ENCODE peak calls at places on chromosomes 11 and 22, in four cellular contexts. One of them, this sample, is unnamed.

GRCh38 chr22:27438271-27438980 is 363.1 kb downstream of the MN1 start:
- DNase-seq in ELR: no peak
- DNase-seq in LHCN-M2: peak; percentile 48
- DNase-seq in Peyer's patch: no peak
- DNase-seq in this sample: no peak

GRCh38 chr11:67372993-67373915 is at the start of gene CLCF1:
- DNase-seq in LHCN-M2: peak; percentile 88
- DNase-seq in Peyer's patch: peak; percentile 92
- DNase-seq in ELR: peak; percentile 83
- DNase-seq in this sample: peak; percentile 89

GRCh38 chr11:118151421-118151820 is 1.2 kb downstream of the SCN4B start:
- DNase-seq in LHCN-M2: no peak
- DNase-seq in ELR: no peak
- DNase-seq in Peyer's patch: no peak
- DNase-seq in this sample: no peak

GRCh38 chr11:120952503-120953229 is 71.2 kb upstream of the TBCEL start:
- DNase-seq in ELR: peak; percentile 71
- DNase-seq in Peyer's patch: peak; percentile 77
- DNase-seq in LHCN-M2: peak; percentile 68
- DNase-seq in this sample: peak; percentile 79

GRCh38 chr11:84780689-84781293 is 846.4 kb downstream of the DLG2 start:
- DNase-seq in LHCN-M2: peak; percentile 5
- DNase-seq in ELR: peak; percentile 60
- DNase-seq in Peyer's patch: no peak
- DNase-seq in this sample: peak; percentile 73

GRCh38 chr22:31952459-31952858 is 8.1 kb downstream of the YWHAH start:
- DNase-seq in Peyer's patch: no peak
- DNase-seq in ELR: peak; percentile 91
- DNase-seq in LHCN-M2: peak; percentile 77
- DNase-seq in this sample: no peak

GRCh38 chr11:3080733-3081385 is 23.6 kb upstream of the CARS1 start:
- DNase-seq in ELR: no peak
- DNase-seq in LHCN-M2: no peak
- DNase-seq in Peyer's patch: no peak
- DNase-seq in this sample: no peak

GRCh38 chr11:45435706-45436105 is 149.6 kb upstream of the SYT13 start:
- DNase-seq in Peyer's patch: no peak
- DNase-seq in ELR: no peak
- DNase-seq in LHCN-M2: no peak
- DNase-seq in this sample: no peak

GRCh38 chr22:42560781-42561180 is 7.0 kb downstream of the SERHL2 start:
- DNase-seq in ELR: peak; percentile 53
- DNase-seq in LHCN-M2: no peak
- DNase-seq in Peyer's patch: no peak
- DNase-seq in this sample: peak; percentile 77

GRCh38 chr22:37467556-37467955 is 18.6 kb downstream of the MFNG start:
- DNase-seq in Peyer's patch: no peak
- DNase-seq in ELR: no peak
- DNase-seq in LHCN-M2: no peak
- DNase-seq in this sample: no peak

GRCh38 chr22:27274770-27275449 is 526.6 kb downstream of the MN1 start:
- DNase-seq in LHCN-M2: no peak
- DNase-seq in ELR: no peak
- DNase-seq in Peyer's patch: no peak
- DNase-seq in this sample: no peak

GRCh38 chr11:117423046-117423575 is 95.5 kb downstream of the CEP164 start:
- DNase-seq in LHCN-M2: no peak
- DNase-seq in Peyer's patch: peak; percentile 31
- DNase-seq in ELR: no peak
- DNase-seq in this sample: no peak

GRCh38 chr22:28904211-28904808 is 20.9 kb downstream of the ZNRF3 start:
- DNase-seq in Peyer's patch: no peak
- DNase-seq in ELR: peak; percentile 18
- DNase-seq in LHCN-M2: no peak
- DNase-seq in this sample: no peak

GRCh38 chr11:8913961-8914660 is 3.1 kb downstream of the AKIP1 start:
- DNase-seq in ELR: peak; percentile 59
- DNase-seq in LHCN-M2: peak; percentile 39
- DNase-seq in Peyer's patch: peak; percentile 55
- DNase-seq in this sample: peak; percentile 83

GRCh38 chr11:36460220-36460619 is 49.9 kb downstream of the TRAF6 start:
- DNase-seq in LHCN-M2: no peak
- DNase-seq in ELR: no peak
- DNase-seq in Peyer's patch: no peak
- DNase-seq in this sample: no peak

GRCh38 chr11:36385121-36385530 is 89.0 kb downstream of the PRR5L start:
- DNase-seq in ELR: peak; percentile 65
- DNase-seq in Peyer's patch: no peak
- DNase-seq in LHCN-M2: peak; percentile 27
- DNase-seq in this sample: no peak

GRCh38 chr11:134759855-134760254 is 347.8 kb upstream of the B3GAT1 start:
- DNase-seq in Peyer's patch: no peak
- DNase-seq in ELR: no peak
- DNase-seq in LHCN-M2: no peak
- DNase-seq in this sample: no peak

GRCh38 chr11:131978351-131978750 is 607.9 kb downstream of the NTM start:
- DNase-seq in LHCN-M2: no peak
- DNase-seq in ELR: peak; percentile 81
- DNase-seq in Peyer's patch: no peak
- DNase-seq in this sample: no peak

GRCh38 chr11:14065153-14065552 is 102.6 kb downstream of the SPON1 start:
- DNase-seq in Peyer's patch: peak; percentile 70
- DNase-seq in LHCN-M2: no peak
- DNase-seq in ELR: no peak
- DNase-seq in this sample: no peak

GRCh38 chr11:67265633-67266423 is 445 bp upstream of the GRK2 start:
- DNase-seq in Peyer's patch: peak; percentile 88
- DNase-seq in ELR: peak; percentile 65
- DNase-seq in LHCN-M2: peak; percentile 43
- DNase-seq in this sample: peak; percentile 89

GRCh38 chr22:30843245-30843644 is 125.3 kb downstream of the MORC2 start:
- DNase-seq in LHCN-M2: peak; percentile 88
- DNase-seq in ELR: peak; percentile 55
- DNase-seq in Peyer's patch: no peak
- DNase-seq in this sample: no peak

GRCh38 chr11:10902756-10903155 is 44.9 kb upstream of the ZBED5 start:
- DNase-seq in Peyer's patch: no peak
- DNase-seq in LHCN-M2: no peak
- DNase-seq in ELR: no peak
- DNase-seq in this sample: no peak

GRCh38 chr22:19517919-19518567 is 6.2 kb downstream of the CLDN5 start:
- DNase-seq in Peyer's patch: peak; percentile 19
- DNase-seq in ELR: no peak
- DNase-seq in LHCN-M2: no peak
- DNase-seq in this sample: no peak

GRCh38 chr11:45022294-45023064 is 71.8 kb upstream of the TP53I11 start:
- DNase-seq in Peyer's patch: no peak
- DNase-seq in ELR: no peak
- DNase-seq in LHCN-M2: peak; percentile 35
- DNase-seq in this sample: no peak

GRCh38 chr11:47616726-47617416 is 22.7 kb upstream of the C1QTNF4 start:
- DNase-seq in ELR: peak; percentile 67
- DNase-seq in Peyer's patch: peak; percentile 54
- DNase-seq in LHCN-M2: peak; percentile 76
- DNase-seq in this sample: peak; percentile 69

GRCh38 chr11:67464411-67465189 is 4.5 kb downstream of the TMEM134 start:
- DNase-seq in ELR: peak; percentile 73
- DNase-seq in Peyer's patch: peak; percentile 97
- DNase-seq in LHCN-M2: peak; percentile 64
- DNase-seq in this sample: peak; percentile 97

GRCh38 chr11:132349806-132350733 is 979.7 kb downstream of the NTM start:
- DNase-seq in ELR: no peak
- DNase-seq in LHCN-M2: peak; percentile 19
- DNase-seq in Peyer's patch: no peak
- DNase-seq in this sample: no peak

GRCh38 chr11:120660024-120660565 is 148.5 kb downstream of the GRIK4 start:
- DNase-seq in ELR: peak; percentile 61
- DNase-seq in LHCN-M2: peak; percentile 39
- DNase-seq in Peyer's patch: no peak
- DNase-seq in this sample: peak; percentile 73

This sample was measured in Karpas-422.